ENCODE peak calls at places on chromosomes 5 and 9, in four cellular contexts. R is stimulated activated naive CD4-positive, alpha-beta T cell treated with Interleukin-2 at 50 U/mL for 16 hours; E is DMS153; U is naive thymus-derived CD8-positive, alpha-beta T cell. O is an unnamed sample.

GRCh38 chr9:120714846-120715231 is 569 bp upstream of the MEGF9 start:
- DNase-seq in R (no peak), E (no peak), U (no peak), O (no peak)

GRCh38 chr5:154312571-154312970 is 122.0 kb downstream of the GALNT10 start:
- DNase-seq in R (no peak), E (no peak), U (no peak), O (no peak)

GRCh38 chr9:73219985-73220626 is 68.4 kb downstream of the ANXA1 start:
- DNase-seq in R (no peak), E (no peak), U (no peak), O (no peak)

GRCh38 chr5:87888139-87888538 is 380.5 kb downstream of the TMEM161B start:
- DNase-seq in R (no peak), E (no peak), U (no peak), O (no peak)

GRCh38 chr9:71352837-71353236 is 231.4 kb upstream of the TRPM3 start:
- DNase-seq in R (no peak), E (no peak), U (no peak), O (no peak)

GRCh38 chr9:114174876-114175771 is 19.8 kb downstream of the COL27A1 start:
- DNase-seq in R (no peak), E (no peak), U (no peak), O (no peak)

GRCh38 chr5:132207783-132208182 is 19.9 kb downstream of the P4HA2 start:
- DNase-seq in R (no peak), E (no peak), U (no peak), O (no peak)

GRCh38 chr5:142314606-142315005 is 10.2 kb downstream of the SPRY4 start:
- DNase-seq in R (no peak), E (no peak), U (no peak), O (no peak)

GRCh38 chr9:98881836-98882568 is 61.7 kb upstream of the COL15A1 start:
- DNase-seq in R (no peak), E (no peak), U (no peak), O (no peak)

GRCh38 chr5:32942225-32942989 is 231.3 kb downstream of the NPR3 start:
- DNase-seq in R (no peak), E (no peak), U (no peak), O (no peak)

GRCh38 chr5:159448-160172 is 31.7 kb upstream of the LRRC14B start:
- DNase-seq in R (no peak), E (no peak), U (no peak), O (no peak)

GRCh38 chr5:143583385-143583784 is 179.9 kb upstream of the NR3C1 start:
- DNase-seq in R (no peak), E (no peak), U (no peak), O (no peak)

GRCh38 chr9:129008986-129009583 is 19.0 kb downstream of the SH3GLB2 start:
- DNase-seq in R (no peak), E (no peak), U (no peak), O (no peak)